ENCODE peak calls at places on chromosomes 1 and 21, in seven cellular contexts. E, R, T, X, H, V and A are unnamed samples.

GRCh38 chr1:47507921-47508894 is 70.4 kb downstream of the FOXD2 start:
- DNase-seq in H (no peak), R (peak), V (peak), X (no peak), T (peak), E (peak), A (peak)

GRCh38 chr21:33761104-33762036 is 119.1 kb downstream of the ITSN1 start:
- DNase-seq in X (no peak), H (no peak), T (no peak), R (no peak), V (peak), E (peak), A (no peak)

GRCh38 chr1:231808990-231809389 is 182.4 kb downstream of the DISC1 start:
- DNase-seq in E (no peak), H (no peak), V (no peak), T (no peak), R (no peak), X (no peak), A (no peak)

GRCh38 chr21:28580585-28580984 is 412.1 kb downstream of the LTN1 start:
- DNase-seq in R (no peak), E (no peak), V (no peak), X (no peak), T (no peak), H (no peak), A (no peak)

GRCh38 chr1:190169311-190170067 is 308.2 kb downstream of the BRINP3 start:
- DNase-seq in X (no peak), H (no peak), T (no peak), R (no peak), E (no peak), V (no peak), A (no peak)

GRCh38 chr1:158998781-158999161 is 10.9 kb upstream of the IFI16 start:
- DNase-seq in H (peak), X (no peak), T (peak), V (peak), R (peak), E (no peak), A (no peak)

GRCh38 chr1:102120910-102121309 is 124.2 kb upstream of the OLFM3 start:
- DNase-seq in R (no peak), E (no peak), V (no peak), X (no peak), T (no peak), H (no peak), A (no peak)

GRCh38 chr1:109782514-109782913 is 18.8 kb upstream of the EPS8L3 start:
- DNase-seq in R (peak), V (no peak), X (no peak), H (peak), E (no peak), T (no peak), A (no peak)

GRCh38 chr21:33027401-33028185 is 1.9 kb downstream of the OLIG2 start:
- DNase-seq in T (no peak), E (no peak), H (no peak), V (no peak), X (no peak), R (no peak), A (no peak)

GRCh38 chr1:24392604-24392946 is 21.0 kb downstream of the STPG1 start:
- DNase-seq in V (no peak), T (no peak), H (no peak), X (no peak), E (no peak), R (no peak), A (no peak)

GRCh38 chr1:151311589-151312331 is 15.5 kb downstream of the PI4KB start:
- DNase-seq in V (peak), X (peak), H (no peak), R (peak), T (no peak), E (peak), A (peak)

GRCh38 chr1:215731699-215732098 is 164.6 kb downstream of the KCTD3 start:
- DNase-seq in T (no peak), E (no peak), V (no peak), X (no peak), H (no peak), R (no peak), A (no peak)

GRCh38 chr1:64909021-64909420 is 57.3 kb downstream of the JAK1 start:
- DNase-seq in H (no peak), R (no peak), V (no peak), X (no peak), T (no peak), E (no peak), A (no peak)

GRCh38 chr1:16721871-16722641 is 18.3 kb upstream of the RNU1-4 start:
- DNase-seq in T (no peak), R (peak), V (no peak), X (no peak), E (no peak), H (no peak), A (peak)

GRCh38 chr1:226149806-226150205 is 36.7 kb downstream of the ACBD3 start:
- DNase-seq in H (no peak), T (no peak), X (no peak), V (no peak), E (no peak), R (no peak), A (peak)

GRCh38 chr1:195345149-195345548 is 1263.1 kb downstream of the KCNT2 start:
- DNase-seq in R (no peak), T (no peak), V (no peak), H (no peak), X (no peak), E (no peak), A (peak)